ENCODE peak calls at places on chromosome 21, in eight cellular contexts. One of them, this sample, is unnamed.

GRCh38 chr21:40556442-40556968 is 290.5 kb downstream of the DSCAM start:
- DNase-seq in pancreas: no peak
- DNase-seq in bronchial epithelial cell: no peak
- DNase-seq in NB4: no peak
- DNase-seq in ascending aorta: no peak
- DNase-seq in fibroblast of mammary gland: no peak
- DNase-seq in Peyer's patch: no peak
- DNase-seq in HepG2: no peak
- DNase-seq in this sample: no peak

GRCh38 chr21:41736423-41736822 is 30.4 kb downstream of the RIPK4 start:
- DNase-seq in pancreas: peak; percentile 24
- DNase-seq in bronchial epithelial cell: no peak
- DNase-seq in NB4: no peak
- DNase-seq in ascending aorta: no peak
- DNase-seq in fibroblast of mammary gland: no peak
- DNase-seq in Peyer's patch: no peak
- DNase-seq in HepG2: no peak
- DNase-seq in this sample: no peak

GRCh38 chr21:22900511-22900910 is 1902.3 kb downstream of the NCAM2 start:
- DNase-seq in pancreas: no peak
- DNase-seq in bronchial epithelial cell: peak; percentile 79
- DNase-seq in NB4: no peak
- DNase-seq in ascending aorta: no peak
- DNase-seq in fibroblast of mammary gland: no peak
- DNase-seq in Peyer's patch: no peak
- DNase-seq in HepG2: no peak
- DNase-seq in this sample: no peak

GRCh38 chr21:17462276-17462981 is 50.4 kb upstream of the CXADR start:
- DNase-seq in pancreas: peak; percentile 73
- DNase-seq in bronchial epithelial cell: peak; percentile 30
- DNase-seq in NB4: no peak
- DNase-seq in ascending aorta: no peak
- DNase-seq in fibroblast of mammary gland: peak; percentile 56
- DNase-seq in Peyer's patch: peak; percentile 82
- DNase-seq in HepG2: peak; percentile 98
- DNase-seq in this sample: no peak

GRCh38 chr21:36522174-36522810 is 42.4 kb upstream of the CLDN14 start:
- DNase-seq in pancreas: no peak
- DNase-seq in bronchial epithelial cell: no peak
- DNase-seq in NB4: no peak
- DNase-seq in ascending aorta: no peak
- DNase-seq in fibroblast of mammary gland: no peak
- DNase-seq in Peyer's patch: no peak
- DNase-seq in HepG2: no peak
- DNase-seq in this sample: no peak

GRCh38 chr21:14956826-14957225 is 108.0 kb downstream of the NRIP1 start:
- DNase-seq in pancreas: no peak
- DNase-seq in bronchial epithelial cell: peak; percentile 86
- DNase-seq in NB4: no peak
- DNase-seq in ascending aorta: no peak
- DNase-seq in fibroblast of mammary gland: peak; percentile 38
- DNase-seq in Peyer's patch: no peak
- DNase-seq in HepG2: no peak
- DNase-seq in this sample: no peak

GRCh38 chr21:41418393-41418792 is 7.6 kb upstream of the MX1 start:
- DNase-seq in pancreas: no peak
- DNase-seq in bronchial epithelial cell: no peak
- DNase-seq in NB4: no peak
- DNase-seq in ascending aorta: no peak
- DNase-seq in fibroblast of mammary gland: no peak
- DNase-seq in Peyer's patch: no peak
- DNase-seq in HepG2: no peak
- DNase-seq in this sample: no peak

GRCh38 chr21:29145837-29146453 is 15.5 kb downstream of the MAP3K7CL start:
- DNase-seq in pancreas: no peak
- DNase-seq in bronchial epithelial cell: peak; percentile 96
- DNase-seq in NB4: no peak
- DNase-seq in ascending aorta: no peak
- DNase-seq in fibroblast of mammary gland: peak; percentile 45
- DNase-seq in Peyer's patch: no peak
- DNase-seq in HepG2: no peak
- DNase-seq in this sample: no peak

GRCh38 chr21:36624105-36624504 is 74.8 kb upstream of the SIM2 start:
- DNase-seq in pancreas: no peak
- DNase-seq in bronchial epithelial cell: no peak
- DNase-seq in NB4: no peak
- DNase-seq in ascending aorta: no peak
- DNase-seq in fibroblast of mammary gland: no peak
- DNase-seq in Peyer's patch: no peak
- DNase-seq in HepG2: no peak
- DNase-seq in this sample: no peak

GRCh38 chr21:45833437-45833836 is 148.1 kb upstream of the COL6A1 start:
- DNase-seq in pancreas: no peak
- DNase-seq in bronchial epithelial cell: no peak
- DNase-seq in NB4: no peak
- DNase-seq in ascending aorta: no peak
- DNase-seq in fibroblast of mammary gland: no peak
- DNase-seq in Peyer's patch: no peak
- DNase-seq in HepG2: no peak
- DNase-seq in this sample: no peak

GRCh38 chr21:22575165-22575584 is 1577.0 kb downstream of the NCAM2 start:
- DNase-seq in pancreas: no peak
- DNase-seq in bronchial epithelial cell: no peak
- DNase-seq in NB4: peak; percentile 50
- DNase-seq in ascending aorta: no peak
- DNase-seq in fibroblast of mammary gland: no peak
- DNase-seq in Peyer's patch: no peak
- DNase-seq in HepG2: no peak
- DNase-seq in this sample: no peak

GRCh38 chr21:45460611-45461368 is 55.8 kb downstream of the COL18A1 start:
- DNase-seq in pancreas: no peak
- DNase-seq in bronchial epithelial cell: peak; percentile 37
- DNase-seq in NB4: peak; percentile 20
- DNase-seq in ascending aorta: no peak
- DNase-seq in fibroblast of mammary gland: peak; percentile 74
- DNase-seq in Peyer's patch: no peak
- DNase-seq in HepG2: peak; percentile 55
- DNase-seq in this sample: peak; percentile 16

DNA sequence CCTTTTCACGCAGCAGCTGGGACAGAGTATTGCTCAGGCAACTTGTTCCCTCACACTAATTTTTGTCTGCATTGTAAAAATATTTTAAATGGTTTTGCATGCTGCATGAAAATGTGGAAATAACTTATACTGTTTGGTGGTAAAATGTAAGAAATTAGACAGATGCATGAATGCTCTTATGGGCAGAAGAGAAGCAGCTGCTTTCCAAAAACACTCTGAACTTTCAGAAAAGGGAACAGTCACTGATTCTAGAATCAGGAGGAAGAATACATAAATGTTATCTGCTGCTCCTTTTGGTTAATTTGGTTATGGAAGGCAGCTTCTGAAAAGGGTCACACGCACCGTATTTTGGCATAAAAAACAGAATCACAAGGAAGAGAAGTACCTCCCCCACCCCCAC is 87.0 kb upstream of the RUNX1 start:
- DNase-seq in pancreas: no peak
- DNase-seq in bronchial epithelial cell: no peak
- DNase-seq in NB4: no peak
- DNase-seq in ascending aorta: no peak
- DNase-seq in fibroblast of mammary gland: no peak
- DNase-seq in Peyer's patch: no peak
- DNase-seq in HepG2: no peak
- DNase-seq in this sample: no peak
- TF ChIP-seq CTCF in pancreas: no peak
- TF ChIP-seq CTCF in bronchial epithelial cell: no peak
- TF ChIP-seq CTCF in NB4: no peak
- TF ChIP-seq CTCF in ascending aorta: no peak
- TF ChIP-seq CTCF in fibroblast of mammary gland: no peak
- TF ChIP-seq CTCF in Peyer's patch: no peak
- TF ChIP-seq CTCF in HepG2: no peak
- TF ChIP-seq CTCF in this sample: no peak

DNA sequence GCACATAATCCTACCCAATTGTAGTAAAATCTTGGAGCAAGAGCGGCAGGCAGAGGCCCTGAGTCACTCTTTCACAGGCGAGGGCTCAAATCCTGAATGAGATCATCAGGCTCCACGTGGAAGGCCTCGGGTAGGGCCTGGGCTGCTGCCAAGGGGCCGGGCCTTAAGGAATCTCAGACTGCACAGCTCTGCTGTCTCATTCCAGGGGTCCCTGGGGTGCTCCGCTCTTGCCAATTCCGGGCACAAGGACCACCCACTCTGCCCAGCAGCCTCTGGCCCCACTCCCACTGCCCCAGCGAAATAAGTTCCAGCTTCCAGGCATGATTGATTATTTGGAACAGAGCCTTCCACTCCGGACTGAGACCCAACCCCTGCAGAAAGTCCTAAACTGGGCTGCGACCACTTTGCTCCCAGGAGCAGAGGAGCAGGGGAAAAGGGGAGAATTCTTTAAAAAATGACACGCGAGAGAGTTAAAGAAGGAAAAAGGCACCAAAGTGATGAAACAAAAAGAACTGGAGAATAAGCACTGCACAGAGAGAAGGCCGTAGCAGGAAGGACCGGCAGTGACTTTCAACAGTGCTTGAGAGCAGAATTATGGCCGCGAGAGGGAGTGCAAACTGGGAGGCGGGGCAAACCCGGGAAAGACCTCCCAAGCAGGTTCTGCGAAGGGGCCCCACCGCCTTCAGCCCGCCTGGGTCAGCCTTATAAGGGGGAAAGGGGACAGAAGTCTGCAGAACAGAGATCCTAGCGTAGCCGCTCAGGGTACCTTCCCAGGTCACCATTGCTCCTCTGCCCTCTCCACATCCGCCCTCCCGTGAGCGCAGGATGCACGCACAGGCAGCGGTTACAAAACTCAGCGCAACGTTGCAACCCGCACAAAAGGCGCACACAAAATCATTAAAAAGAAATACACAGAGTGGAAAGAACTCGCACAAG is 2.0 kb downstream of the ADAMTS1 start:
- DNase-seq in pancreas: peak; percentile 90
- DNase-seq in bronchial epithelial cell: peak; percentile 89
- DNase-seq in NB4: no peak
- DNase-seq in ascending aorta: peak; percentile 82
- DNase-seq in fibroblast of mammary gland: peak; percentile 97
- DNase-seq in Peyer's patch: peak; percentile 83
- DNase-seq in HepG2: no peak
- DNase-seq in this sample: no peak
- TF ChIP-seq CTCF in pancreas: no peak
- TF ChIP-seq CTCF in bronchial epithelial cell: peak; percentile 44
- TF ChIP-seq CTCF in NB4: no peak
- TF ChIP-seq CTCF in ascending aorta: peak; percentile 32
- TF ChIP-seq CTCF in fibroblast of mammary gland: peak; percentile 24
- TF ChIP-seq CTCF in Peyer's patch: no peak
- TF ChIP-seq CTCF in HepG2: no peak
- TF ChIP-seq CTCF in this sample: no peak

DNA sequence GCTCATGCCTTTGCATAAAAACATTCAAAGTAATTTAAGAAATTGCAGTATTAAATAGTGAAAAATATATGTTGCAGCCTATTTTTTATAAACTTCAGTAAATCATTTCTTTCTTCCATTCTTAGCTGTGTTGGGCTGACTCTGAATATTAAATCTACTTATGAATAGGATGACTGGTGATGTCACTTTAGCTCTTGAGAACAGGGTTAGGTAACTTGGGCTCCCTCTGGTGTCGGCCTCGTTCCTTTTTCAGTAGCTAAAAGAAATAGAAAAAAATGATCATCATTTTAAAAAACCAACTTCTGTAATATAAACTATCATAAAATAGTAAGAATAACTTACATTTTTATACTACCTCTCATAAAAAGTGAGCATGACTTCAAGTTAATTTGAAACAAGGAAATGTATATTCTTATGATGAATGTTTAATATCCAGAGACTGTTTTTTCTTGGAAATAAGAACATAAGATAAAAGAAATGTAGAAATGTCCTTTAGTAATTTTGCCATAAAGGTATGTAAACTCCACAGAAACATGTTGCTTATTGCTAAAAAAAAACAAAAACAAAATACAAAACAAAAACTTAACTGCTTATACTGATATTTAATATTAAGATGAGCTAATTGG is 26.8 kb upstream of the NCAM2 start:
- DNase-seq in pancreas: peak; percentile 38
- DNase-seq in bronchial epithelial cell: peak; percentile 38
- DNase-seq in NB4: peak; percentile 61
- DNase-seq in ascending aorta: no peak
- DNase-seq in fibroblast of mammary gland: peak; percentile 64
- DNase-seq in Peyer's patch: no peak
- DNase-seq in HepG2: peak; percentile 18
- DNase-seq in this sample: no peak
- TF ChIP-seq CTCF in pancreas: no peak
- TF ChIP-seq CTCF in bronchial epithelial cell: peak; percentile 26
- TF ChIP-seq CTCF in NB4: peak; percentile 47
- TF ChIP-seq CTCF in ascending aorta: peak; percentile 12
- TF ChIP-seq CTCF in fibroblast of mammary gland: peak; percentile 52
- TF ChIP-seq CTCF in Peyer's patch: no peak
- TF ChIP-seq CTCF in HepG2: peak; percentile 16
- TF ChIP-seq CTCF in this sample: no peak

GRCh38 chr21:37982496-37983318 is 66.5 kb upstream of the KCNJ6 start:
- DNase-seq in pancreas: no peak
- DNase-seq in bronchial epithelial cell: no peak
- DNase-seq in NB4: no peak
- DNase-seq in ascending aorta: no peak
- DNase-seq in fibroblast of mammary gland: no peak
- DNase-seq in Peyer's patch: no peak
- DNase-seq in HepG2: no peak
- DNase-seq in this sample: no peak

GRCh38 chr21:37986000-37986399 is 69.7 kb upstream of the KCNJ6 start:
- DNase-seq in pancreas: no peak
- DNase-seq in bronchial epithelial cell: no peak
- DNase-seq in NB4: no peak
- DNase-seq in ascending aorta: no peak
- DNase-seq in fibroblast of mammary gland: no peak
- DNase-seq in Peyer's patch: no peak
- DNase-seq in HepG2: no peak
- DNase-seq in this sample: no peak

GRCh38 chr21:37986751-37987399 is 70.6 kb upstream of the KCNJ6 start:
- DNase-seq in pancreas: no peak
- DNase-seq in bronchial epithelial cell: no peak
- DNase-seq in NB4: no peak
- DNase-seq in ascending aorta: no peak
- DNase-seq in fibroblast of mammary gland: no peak
- DNase-seq in Peyer's patch: no peak
- DNase-seq in HepG2: no peak
- DNase-seq in this sample: no peak

GRCh38 chr21:37983336-37984095 is 67.3 kb upstream of the KCNJ6 start:
- DNase-seq in pancreas: no peak
- DNase-seq in bronchial epithelial cell: peak; percentile 22
- DNase-seq in NB4: no peak
- DNase-seq in ascending aorta: no peak
- DNase-seq in fibroblast of mammary gland: no peak
- DNase-seq in Peyer's patch: no peak
- DNase-seq in HepG2: no peak
- DNase-seq in this sample: no peak

DNA sequence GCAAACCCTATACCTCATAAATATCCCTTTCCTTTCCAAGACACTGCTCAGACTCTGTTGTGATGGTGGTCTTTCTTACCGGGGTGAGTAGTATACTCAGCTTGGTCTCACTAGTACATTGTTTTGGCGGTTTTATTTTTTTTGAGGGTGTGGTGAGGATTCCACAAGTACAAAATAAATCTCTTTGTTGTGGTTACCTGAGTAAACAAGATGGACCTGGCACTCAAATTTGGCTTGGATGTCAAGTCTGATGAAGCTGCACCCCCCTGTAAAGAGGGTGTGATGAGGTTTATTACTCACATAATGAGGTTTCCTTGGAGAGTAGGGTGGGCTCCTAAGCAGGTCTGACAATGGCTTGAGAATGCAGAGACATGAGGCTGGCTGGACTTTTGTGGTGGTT is 68.2 kb upstream of the KCNJ6 start:
- DNase-seq in pancreas: no peak
- DNase-seq in bronchial epithelial cell: no peak
- DNase-seq in NB4: no peak
- DNase-seq in ascending aorta: no peak
- DNase-seq in fibroblast of mammary gland: no peak
- DNase-seq in Peyer's patch: no peak
- DNase-seq in HepG2: no peak
- DNase-seq in this sample: no peak
- TF ChIP-seq CTCF in pancreas: no peak
- TF ChIP-seq CTCF in bronchial epithelial cell: no peak
- TF ChIP-seq CTCF in NB4: no peak
- TF ChIP-seq CTCF in ascending aorta: no peak
- TF ChIP-seq CTCF in fibroblast of mammary gland: no peak
- TF ChIP-seq CTCF in Peyer's patch: no peak
- TF ChIP-seq CTCF in HepG2: no peak
- TF ChIP-seq CTCF in this sample: no peak

This sample was measured in CD14-positive monocyte.